ENCODE peak calls at places on chromosomes 16 and 17, in ten cellular contexts. J is MM.1S, Q is WTC11, D is cardiac muscle cell, S is pancreas, H is tibial artery, Y is heart right ventricle, X is fibroblast of lung, E is RWPE1, I is HFFc6. K is an unnamed sample.

GRCh38 chr16:76676356-76676755 is 399.2 kb downstream of the CNTNAP4 start:
- DNase-seq in J (no peak), Q (no peak), D (no peak), S (no peak), H (no peak), Y (no peak), X (no peak), E (peak), I (no peak), K (no peak)

GRCh38 chr17:1365445-1366039 is 34.5 kb downstream of the YWHAE start:
- DNase-seq in J (peak), Q (peak), D (peak), S (no peak), H (peak), Y (peak), X (peak), E (peak), I (peak), K (no peak)

GRCh38 chr17:82065638-82066303 is at the start of gene DUS1L:
- DNase-seq in J (peak), Q (peak), D (peak), S (peak), H (no peak), Y (peak), X (peak), E (peak), I (no peak), K (no peak)

GRCh38 chr17:1010086-1010450 is 13.1 kb downstream of the TIMM22 start:
- DNase-seq in J (no peak), Q (no peak), D (no peak), S (no peak), H (no peak), Y (no peak), X (no peak), E (no peak), I (no peak), K (no peak)

GRCh38 chr17:44989552-44990138 is 21.5 kb upstream of the C1QL1 start:
- DNase-seq in J (no peak), Q (no peak), D (no peak), S (no peak), H (no peak), Y (no peak), X (no peak), E (no peak), I (no peak), K (no peak)

GRCh38 chr17:48860034-48860433 is 29.2 kb downstream of the CALCOCO2 start:
- DNase-seq in J (no peak), Q (no peak), D (no peak), S (no peak), H (no peak), Y (no peak), X (no peak), E (no peak), I (no peak), K (no peak)

GRCh38 chr17:68868708-68869107 is 86.5 kb downstream of the ABCA8 start:
- DNase-seq in J (no peak), Q (no peak), D (peak), S (no peak), H (no peak), Y (no peak), X (peak), E (no peak), I (no peak), K (no peak)

GRCh38 chr16:66541388-66542360 is 8.2 kb downstream of the TK2 start:
- DNase-seq in J (no peak), Q (no peak), D (no peak), S (no peak), H (no peak), Y (no peak), X (no peak), E (no peak), I (no peak), K (no peak)

GRCh38 chr17:27895110-27895895 is 2.1 kb upstream of the LYRM9 start:
- DNase-seq in J (no peak), Q (no peak), D (no peak), S (no peak), H (no peak), Y (no peak), X (no peak), E (no peak), I (no peak), K (no peak)

GRCh38 chr16:66370786-66371684 is 4.5 kb downstream of the CDH5 start:
- DNase-seq in J (no peak), Q (no peak), D (no peak), S (no peak), H (peak), Y (no peak), X (no peak), E (no peak), I (no peak), K (no peak)

GRCh38 chr17:54426287-54426886 is 474.3 kb upstream of the TOM1L1 start:
- DNase-seq in J (peak), Q (no peak), D (no peak), S (no peak), H (no peak), Y (no peak), X (no peak), E (peak), I (no peak), K (no peak)

DNA sequence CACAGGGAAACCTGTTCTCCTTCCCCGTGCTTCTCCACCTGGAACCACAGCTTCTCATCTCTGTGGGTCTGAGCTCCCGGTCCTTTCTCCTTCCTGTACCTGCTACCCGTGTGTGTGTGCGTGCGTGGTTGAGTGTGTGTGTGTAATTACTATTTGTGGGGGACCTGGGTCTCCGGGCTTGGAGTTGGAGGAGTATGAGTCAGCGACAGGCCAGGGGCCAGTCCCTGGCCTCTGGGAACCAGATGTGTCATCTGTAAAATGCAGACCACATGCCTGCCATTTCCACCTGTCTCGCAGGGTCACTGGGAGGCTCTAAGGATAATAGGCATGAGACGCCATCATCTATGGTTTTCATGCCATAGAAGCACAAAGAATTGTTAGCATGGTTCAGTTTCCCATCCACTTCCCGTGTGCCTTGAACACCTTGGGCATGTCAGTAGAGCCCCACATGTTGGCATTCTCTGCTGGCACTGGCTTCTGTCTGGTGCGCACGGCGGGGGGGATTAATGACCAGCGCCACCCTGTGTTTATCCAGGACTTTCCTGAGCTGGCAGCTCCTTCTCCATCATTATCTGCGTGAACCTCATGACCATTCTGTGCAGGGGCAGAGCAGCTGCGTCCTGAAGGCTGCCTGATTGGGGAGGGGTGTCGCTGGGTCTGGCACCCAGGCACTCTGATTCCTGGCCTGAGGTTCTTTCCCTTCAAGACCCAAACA is 1.5 kb downstream of the ZNF205 start:
- DNase-seq in J (no peak), Q (no peak), D (no peak), S (no peak), H (no peak), Y (no peak), X (peak), E (no peak), I (peak), K (no peak)
- TF ChIP-seq CTCF in J (no peak), Q (no peak), D (no peak), S (no peak), H (no peak), Y (no peak), X (no peak), E (no peak), I (no peak), K (no peak)

DNA sequence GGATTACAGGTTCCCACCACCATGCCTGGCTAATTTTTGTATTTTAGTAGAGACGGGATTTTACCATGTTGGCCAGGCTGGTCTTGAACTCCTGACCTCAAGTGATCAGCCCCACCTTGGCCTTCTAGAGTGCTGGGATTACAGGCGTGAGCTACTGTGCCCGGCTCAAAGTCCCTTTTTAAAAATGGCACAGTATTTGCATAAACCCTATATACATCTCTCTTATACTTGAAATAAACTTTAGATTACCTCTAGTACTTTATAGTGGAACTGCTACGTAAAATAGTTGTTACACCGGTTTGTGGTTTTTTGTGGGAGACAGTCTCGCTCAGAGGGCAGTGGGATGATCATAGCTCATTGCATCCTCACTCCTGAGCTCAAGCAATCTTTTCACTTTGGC is 36.3 kb downstream of the IST1 start:
- DNase-seq in J (no peak), Q (no peak), D (no peak), S (no peak), H (no peak), Y (no peak), X (no peak), E (no peak), I (no peak), K (no peak)
- TF ChIP-seq CTCF in J (no peak), Q (no peak), D (no peak), S (no peak), H (no peak), Y (no peak), X (no peak), E (no peak), I (no peak), K (no peak)

GRCh38 chr16:15482068-15482747 is 47.8 kb downstream of the BMERB1 start:
- DNase-seq in J (no peak), Q (peak), D (peak), S (peak), H (no peak), Y (peak), X (peak), E (peak), I (peak), K (no peak)
- TF ChIP-seq CTCF in J (no peak), Q (no peak), D (peak), S (no peak), H (no peak), Y (no peak), X (peak), E (no peak), I (peak), K (peak)

GRCh38 chr16:11672206-11673090 is 4.2 kb downstream of the SNN start:
- DNase-seq in J (peak), Q (no peak), D (no peak), S (no peak), H (no peak), Y (peak), X (no peak), E (no peak), I (no peak), K (peak)
- TF ChIP-seq CTCF in J (no peak), Q (no peak), D (no peak), S (no peak), H (no peak), Y (no peak), X (no peak), E (no peak), I (no peak), K (no peak)

DNA sequence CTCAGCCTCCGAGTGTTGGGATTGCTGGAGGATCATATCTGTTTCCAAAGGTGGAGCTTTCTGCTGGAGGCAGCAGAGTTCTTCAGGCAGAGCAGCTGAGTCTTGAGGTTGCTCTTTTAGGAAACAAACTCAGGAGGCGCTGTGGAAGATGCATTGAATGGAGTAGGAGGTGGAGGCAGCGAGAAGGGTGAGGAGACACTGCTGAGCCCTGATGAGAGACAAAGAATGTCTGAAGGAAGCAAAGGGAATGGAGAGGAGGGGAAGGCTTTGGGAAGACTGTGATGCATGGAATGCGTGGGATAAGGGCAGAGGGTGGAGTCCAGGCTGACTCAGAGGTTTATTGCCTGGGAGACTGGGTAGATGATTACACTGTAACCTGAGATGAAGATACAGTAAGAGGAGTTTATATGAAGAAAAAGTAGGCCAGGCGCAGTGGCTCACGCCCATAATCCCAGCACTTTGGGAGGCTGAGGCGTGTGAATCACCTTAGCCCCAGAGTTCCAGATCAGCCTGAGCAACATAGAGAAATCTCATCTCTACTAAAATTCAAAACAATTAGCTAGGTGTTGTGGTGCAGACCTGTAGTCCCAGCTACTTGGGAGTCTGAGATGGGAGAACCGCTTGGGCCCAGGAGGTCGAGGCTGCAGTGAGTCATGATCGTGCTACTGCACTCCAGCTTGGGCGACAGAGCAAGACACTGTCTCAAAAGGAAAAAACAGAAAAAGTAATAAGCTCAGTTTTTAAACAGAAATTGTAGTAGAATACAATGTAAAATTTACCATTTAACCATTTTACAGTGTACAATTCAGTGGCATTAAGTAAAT is 17.8 kb upstream of the TMEM219 start:
- DNase-seq in J (no peak), Q (peak), D (peak), S (no peak), H (peak), Y (no peak), X (peak), E (peak), I (peak), K (no peak)
- TF ChIP-seq CTCF in J (no peak), Q (no peak), D (peak), S (no peak), H (no peak), Y (no peak), X (peak), E (no peak), I (peak), K (peak)

GRCh38 chr16:29729116-29729521 is 16.7 kb downstream of the C16orf54 start:
- DNase-seq in J (peak), Q (no peak), D (peak), S (no peak), H (no peak), Y (peak), X (peak), E (peak), I (peak), K (peak)
- TF ChIP-seq CTCF in J (peak), Q (no peak), D (peak), S (peak), H (peak), Y (peak), X (peak), E (peak), I (peak), K (peak)

GRCh38 chr17:61495161-61495857 is 43.1 kb downstream of the TBX4 start:
- DNase-seq in J (no peak), Q (no peak), D (peak), S (no peak), H (no peak), Y (no peak), X (peak), E (peak), I (peak), K (no peak)

GRCh38 chr17:61490540-61490975 is 38.3 kb downstream of the TBX4 start:
- DNase-seq in J (no peak), Q (no peak), D (peak), S (no peak), H (no peak), Y (no peak), X (peak), E (peak), I (peak), K (no peak)

GRCh38 chr17:61494325-61495160 is 42.3 kb downstream of the TBX4 start:
- DNase-seq in J (no peak), Q (no peak), D (no peak), S (no peak), H (no peak), Y (no peak), X (no peak), E (no peak), I (no peak), K (no peak)

GRCh38 chr17:61491981-61492380 is 39.8 kb downstream of the TBX4 start:
- DNase-seq in J (no peak), Q (no peak), D (no peak), S (no peak), H (no peak), Y (no peak), X (no peak), E (no peak), I (no peak), K (no peak)

GRCh38 chr17:61492759-61493526 is 40.7 kb downstream of the TBX4 start:
- DNase-seq in J (no peak), Q (no peak), D (peak), S (no peak), H (no peak), Y (no peak), X (peak), E (no peak), I (peak), K (no peak)
- TF ChIP-seq CTCF in J (no peak), Q (no peak), D (no peak), S (no peak), H (no peak), Y (no peak), X (no peak), E (no peak), I (peak), K (peak)

GRCh38 chr16:77975942-77976341 is 46.4 kb upstream of the CLEC3A start:
- DNase-seq in J (no peak), Q (no peak), D (no peak), S (no peak), H (no peak), Y (no peak), X (no peak), E (no peak), I (no peak), K (no peak)
- TF ChIP-seq CTCF in J (no peak), Q (no peak), D (no peak), S (no peak), H (no peak), Y (no peak), X (no peak), E (no peak), I (peak), K (no peak)

GRCh38 chr17:80650339-80650672 is 105.7 kb downstream of the RPTOR start:
- DNase-seq in J (no peak), Q (no peak), D (no peak), S (no peak), H (no peak), Y (no peak), X (no peak), E (no peak), I (no peak), K (no peak)
- TF ChIP-seq CTCF in J (no peak), Q (no peak), D (no peak), S (no peak), H (peak), Y (peak), X (no peak), E (no peak), I (no peak), K (peak)